ENCODE peak calls at places on chromosomes 2 and 18, in four cellular contexts. F is astrocyte of the spinal cord, O is Daoy, Y is AML-193. B is an unnamed sample.

GRCh38 chr2:166127217-166128155 is at the start of gene SCN1A:
- DNase-seq in F (peak), O (peak), Y (peak), B (peak)

GRCh38 chr2:102005989-102006885 is 14.5 kb downstream of the IL1R2 start:
- DNase-seq in F (peak), O (peak), Y (peak), B (peak)

GRCh38 chr2:215784371-215784783 is 229.0 kb downstream of the MREG start:
- DNase-seq in F (peak), O (no peak), Y (no peak), B (peak)

GRCh38 chr2:10901565-10901964 is 10.2 kb upstream of the KCNF1 start:
- DNase-seq in F (no peak), O (peak), Y (no peak), B (no peak)

GRCh38 chr2:152238021-152238420 is 62.5 kb upstream of the STAM2 start:
- DNase-seq in F (no peak), O (no peak), Y (no peak), B (no peak)

GRCh38 chr2:3703741-3704355 is 473 bp downstream of the DCDC2C start:
- DNase-seq in F (no peak), O (no peak), Y (no peak), B (no peak)

GRCh38 chr2:159564081-159564480 is 52.3 kb downstream of the BAZ2B start:
- DNase-seq in F (no peak), O (no peak), Y (no peak), B (no peak)

GRCh38 chr2:224573724-224574123 is 11.4 kb downstream of the CUL3 start:
- DNase-seq in F (no peak), O (no peak), Y (no peak), B (no peak)

GRCh38 chr18:12321331-12321730 is 13.3 kb downstream of the TUBB6 start:
- DNase-seq in F (no peak), O (no peak), Y (no peak), B (peak)

GRCh38 chr2:162989507-162989906 is 150.9 kb upstream of the KCNH7 start:
- DNase-seq in F (no peak), O (no peak), Y (peak), B (no peak)

GRCh38 chr2:237592425-237592980 is 2.0 kb upstream of the RAB17 start:
- DNase-seq in F (no peak), O (no peak), Y (no peak), B (no peak)

GRCh38 chr2:37459095-37459981 is 114.9 kb downstream of the QPCT start:
- DNase-seq in F (peak), O (peak), Y (no peak), B (peak)

GRCh38 chr2:100880730-100881129 is 60.8 kb downstream of the NPAS2 start:
- DNase-seq in F (peak), O (peak), Y (no peak), B (peak)

GRCh38 chr2:53987336-53987921 is 16.6 kb upstream of the PSME4 start:
- DNase-seq in F (peak), O (peak), Y (no peak), B (no peak)

GRCh38 chr2:190862591-190862991 is 18.0 kb upstream of the GLS start:
- DNase-seq in F (no peak), O (no peak), Y (no peak), B (peak)

GRCh38 chr2:32212293-32212692 is 46.6 kb downstream of the SLC30A6 start:
- DNase-seq in F (no peak), O (no peak), Y (no peak), B (no peak)

GRCh38 chr2:213237251-213237650 is 47.0 kb upstream of the SPAG16 start:
- DNase-seq in F (no peak), O (no peak), Y (no peak), B (no peak)

GRCh38 chr2:201881382-201881720 is 75.0 kb downstream of the CDK15 start:
- DNase-seq in F (no peak), O (no peak), Y (no peak), B (peak)

GRCh38 chr2:188517549-188518255 is 226.0 kb downstream of the GULP1 start:
- DNase-seq in F (no peak), O (no peak), Y (no peak), B (no peak)

GRCh38 chr2:71499691-71500090 is 46.3 kb downstream of the DYSF start:
- DNase-seq in F (no peak), O (no peak), Y (no peak), B (no peak)

GRCh38 chr18:33201509-33201926 is 239.0 kb downstream of the CCDC178 start:
- DNase-seq in F (peak), O (peak), Y (peak), B (peak)

GRCh38 chr2:112642561-112642960 is 3.2 kb upstream of the SLC20A1 start:
- DNase-seq in F (no peak), O (no peak), Y (no peak), B (no peak)

GRCh38 chr2:84676295-84676694 is 160.0 kb downstream of the DNAH6 start:
- DNase-seq in F (peak), O (peak), Y (no peak), B (peak)

GRCh38 chr18:12458761-12459160 is 51.0 kb downstream of the PRELID3A start:
- DNase-seq in F (no peak), O (no peak), Y (no peak), B (no peak)

GRCh38 chr2:102114851-102115497 is 27.6 kb upstream of the IL1R1 start:
- DNase-seq in F (no peak), O (peak), Y (no peak), B (peak)

GRCh38 chr18:8217041-8217564 is 392.1 kb upstream of the RAB12 start:
- DNase-seq in F (peak), O (no peak), Y (no peak), B (no peak)

GRCh38 chr2:227436436-227436835 is 35.5 kb upstream of the AGFG1 start:
- DNase-seq in F (no peak), O (no peak), Y (peak), B (no peak)

GRCh38 chr2:159562248-159562647 is 54.1 kb downstream of the BAZ2B start:
- DNase-seq in F (peak), O (no peak), Y (peak), B (no peak)

GRCh38 chr2:127187081-127187775 is 32.9 kb downstream of the CYP27C1 start:
- DNase-seq in F (no peak), O (no peak), Y (no peak), B (no peak)

GRCh38 chr2:38109732-38110181 is 33.8 kb upstream of the CYP1B1 start:
- DNase-seq in F (no peak), O (no peak), Y (no peak), B (no peak)

GRCh38 chr2:54206596-54206995 is 49.4 kb downstream of the TSPYL6 start:
- DNase-seq in F (peak), O (peak), Y (peak), B (peak)

GRCh38 chr2:109516445-109517117 is 97.2 kb downstream of the SEPTIN10 start:
- DNase-seq in F (no peak), O (peak), Y (peak), B (peak)

GRCh38 chr2:56801770-56802169 is 618.0 kb downstream of the CCDC85A start:
- DNase-seq in F (no peak), O (peak), Y (no peak), B (no peak)